ENCODE peak calls at places on chromosomes 6 and 20, in eight cellular contexts. D is neural progenitor cell; N is AG10803; O is CD8-positive, alpha-beta T cell; Y is heart left ventricle; H is foreskin fibroblast; G is adrenal gland; E is OCI-LY7. V is an unnamed sample.

GRCh38 chr6:34490390-34491090 is 24.7 kb downstream of the PACSIN1 start:
- DNase-seq in D (no peak), N (no peak), O (no peak), Y (no peak), H (no peak), G (no peak), E (no peak), V (no peak)

GRCh38 chr6:152246554-152247337 is 390.4 kb downstream of the SYNE1 start:
- DNase-seq in D (no peak), N (peak; percentile 46), O (no peak), Y (no peak), H (no peak), G (no peak), E (no peak), V (no peak)

GRCh38 chr6:157050537-157051280 is 272.6 kb downstream of the TMEM242 start:
- DNase-seq in D (no peak), N (no peak), O (no peak), Y (no peak), H (no peak), G (no peak), E (no peak), V (no peak)

GRCh38 chr6:88566746-88567534 is 396.5 kb downstream of the RNGTT start:
- DNase-seq in D (peak; percentile 42), N (no peak), O (no peak), Y (no peak), H (no peak), G (no peak), E (peak; percentile 75), V (peak; percentile 46)

GRCh38 chr6:83193747-83194582 is 808 bp downstream of the RWDD2A start:
- DNase-seq in D (peak; percentile 87), N (peak; percentile 21), O (peak; percentile 26), Y (peak; percentile 34), H (no peak), G (peak; percentile 76), E (peak; percentile 4), V (peak; percentile 46)

GRCh38 chr20:47713941-47714450 is 71.3 kb downstream of the SULF2 start:
- DNase-seq in D (no peak), N (peak; percentile 16), O (no peak), Y (no peak), H (peak; percentile 24), G (peak; percentile 58), E (no peak), V (no peak)

GRCh38 chr6:123962508-123962907 is 158.8 kb downstream of the NKAIN2 start:
- DNase-seq in D (no peak), N (no peak), O (no peak), Y (no peak), H (no peak), G (no peak), E (no peak), V (no peak)

GRCh38 chr20:1286267-1287036 is 20.4 kb downstream of the SNPH start:
- DNase-seq in D (no peak), N (no peak), O (peak; percentile 73), Y (no peak), H (no peak), G (no peak), E (no peak), V (no peak)

GRCh38 chr6:41009669-41010068 is 29.4 kb downstream of the UNC5CL start:
- DNase-seq in D (no peak), N (no peak), O (no peak), Y (no peak), H (no peak), G (no peak), E (no peak), V (no peak)

GRCh38 chr6:19538086-19538485 is 299.1 kb upstream of the ID4 start:
- DNase-seq in D (no peak), N (no peak), O (no peak), Y (no peak), H (no peak), G (peak; percentile 55), E (no peak), V (no peak)

GRCh38 chr6:69584913-69585729 is 211.7 kb downstream of the LMBRD1 start:
- DNase-seq in D (peak; percentile 34), N (peak; percentile 8), O (no peak), Y (no peak), H (no peak), G (peak; percentile 74), E (peak; percentile 0), V (peak; percentile 46)

GRCh38 chr20:36575066-36575743 is 1.8 kb downstream of the TGIF2 start:
- DNase-seq in D (peak; percentile 36), N (peak; percentile 40), O (peak; percentile 28), Y (peak; percentile 56), H (no peak), G (peak; percentile 79), E (peak; percentile 55), V (peak; percentile 41)

GRCh38 chr20:8020314-8021079 is 936 bp upstream of the TMX4 start:
- DNase-seq in D (no peak), N (peak; percentile 15), O (no peak), Y (no peak), H (no peak), G (no peak), E (peak; percentile 82), V (peak; percentile 49)

GRCh38 chr6:142400495-142400894 is 98.7 kb downstream of the ADGRG6 start:
- DNase-seq in D (no peak), N (no peak), O (no peak), Y (no peak), H (peak; percentile 33), G (no peak), E (no peak), V (no peak)

GRCh38 chr6:138287144-138287955 is 69.1 kb upstream of the PBOV1 start:
- DNase-seq in D (peak; percentile 47), N (no peak), O (peak; percentile 38), Y (no peak), H (no peak), G (peak; percentile 77), E (peak; percentile 48), V (peak; percentile 69)

DNA sequence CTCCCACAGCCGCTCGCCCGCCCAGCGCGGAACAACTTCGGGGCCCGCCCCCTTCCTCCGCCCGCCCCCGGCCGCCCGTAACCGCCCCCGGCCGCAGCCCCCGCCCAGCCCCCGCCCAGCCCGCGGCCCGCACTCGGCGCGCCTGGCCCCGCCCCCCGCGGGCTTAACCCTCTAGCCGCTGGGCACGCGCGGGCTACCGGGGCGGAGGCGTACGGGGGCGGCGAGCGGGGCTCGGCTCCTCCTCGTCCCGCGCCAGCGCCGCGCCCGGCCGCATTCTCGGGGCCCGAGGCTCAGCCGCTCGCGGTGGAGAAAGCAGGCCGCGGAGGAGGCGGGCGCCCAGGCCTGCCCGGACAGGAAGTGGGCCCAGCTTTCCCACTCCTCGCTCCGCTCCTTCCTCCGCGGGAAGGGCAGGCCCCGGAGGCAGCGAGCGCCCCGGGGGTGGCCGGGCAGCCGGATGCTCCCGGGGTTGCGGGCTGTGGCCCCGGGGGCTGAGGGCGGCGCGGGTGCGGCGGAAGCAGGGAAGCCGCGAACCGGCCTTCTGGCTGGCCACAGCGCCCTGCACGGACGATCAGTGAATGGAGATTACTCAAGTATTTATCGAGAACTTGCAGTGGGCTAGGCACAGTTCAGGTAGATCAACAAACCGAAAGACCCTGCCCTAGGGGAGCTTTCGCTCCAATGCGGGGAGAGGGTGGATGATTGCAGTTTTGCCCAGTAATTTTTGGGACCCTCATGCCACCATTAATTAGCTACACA is at the start of gene TRAM2:
- DNase-seq in D (peak; percentile 97), N (peak; percentile 83), O (peak; percentile 74), Y (peak; percentile 87), H (peak; percentile 83), G (peak; percentile 86), E (peak; percentile 90), V (peak; percentile 92)
- TF ChIP-seq CTCF in D (peak; percentile 17), N (peak; percentile 10), O (no peak), Y (no peak), H (no peak), G (peak; percentile 21), E (peak; percentile 53), V (no peak)

DNA sequence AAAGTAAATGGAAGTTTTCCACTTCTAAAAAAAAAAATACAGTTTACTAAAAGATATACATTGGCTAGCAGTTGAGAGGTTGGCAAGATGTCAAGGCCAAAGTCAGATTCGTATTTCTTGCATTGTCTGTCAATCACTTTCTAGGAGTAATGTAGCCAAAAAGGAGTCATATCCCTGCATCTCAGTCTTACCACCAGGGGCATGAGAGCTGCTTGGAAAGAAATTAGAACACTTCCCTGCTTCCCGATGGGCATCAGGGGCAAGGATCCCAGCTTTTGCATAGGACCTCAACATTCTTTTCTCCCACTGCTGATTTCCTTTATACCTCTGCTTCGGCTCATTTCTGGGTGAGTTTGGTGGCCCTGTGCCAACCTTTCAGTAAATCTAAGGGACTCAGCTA is 581.0 kb upstream of the MAP3K7 start:
- DNase-seq in D (no peak), N (no peak), O (no peak), Y (no peak), H (no peak), G (no peak), E (no peak), V (no peak)
- TF ChIP-seq CTCF in D (peak; percentile 51), N (no peak), O (no peak), Y (no peak), H (no peak), G (no peak), E (peak; percentile 35), V (no peak)

DNA sequence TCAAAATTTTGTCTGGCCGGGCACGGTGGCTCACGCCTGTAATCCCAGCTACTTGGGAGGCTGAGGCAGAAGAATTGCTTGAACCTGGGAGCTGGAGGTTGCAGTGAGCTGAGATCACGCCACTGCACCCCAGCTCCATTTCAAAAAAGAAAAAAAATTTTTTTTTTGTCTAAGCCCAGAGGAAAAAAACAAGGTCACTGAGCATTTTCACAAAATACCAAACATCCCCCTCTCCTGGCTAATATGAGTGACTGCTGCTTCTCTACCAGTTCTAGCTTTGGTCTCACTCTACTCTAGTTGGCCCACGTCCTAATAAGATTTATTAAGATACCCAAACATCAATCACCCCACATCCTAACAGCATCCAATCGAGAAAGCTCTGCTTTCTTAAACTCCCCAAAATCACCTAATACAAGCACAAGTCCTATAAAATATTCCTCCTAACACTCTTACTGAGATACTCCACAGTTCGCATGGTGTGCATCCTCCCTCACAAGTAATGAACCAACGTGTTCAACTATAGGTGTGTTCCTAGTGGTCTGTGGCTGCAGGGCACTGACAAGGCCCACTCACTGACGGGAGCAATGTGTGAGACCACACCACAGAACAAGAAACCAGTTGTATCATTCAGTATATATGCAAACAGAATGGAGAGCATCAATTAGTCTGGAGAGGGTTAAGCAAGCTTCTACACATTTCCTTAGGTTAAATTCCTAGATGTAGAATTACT is 64.2 kb downstream of the FKBP5 start:
- DNase-seq in D (no peak), N (peak; percentile 33), O (no peak), Y (no peak), H (peak; percentile 13), G (no peak), E (no peak), V (no peak)
- TF ChIP-seq CTCF in D (peak; percentile 26), N (peak; percentile 61), O (peak; percentile 70), Y (no peak), H (peak; percentile 36), G (peak; percentile 55), E (peak; percentile 41), V (no peak)

DNA sequence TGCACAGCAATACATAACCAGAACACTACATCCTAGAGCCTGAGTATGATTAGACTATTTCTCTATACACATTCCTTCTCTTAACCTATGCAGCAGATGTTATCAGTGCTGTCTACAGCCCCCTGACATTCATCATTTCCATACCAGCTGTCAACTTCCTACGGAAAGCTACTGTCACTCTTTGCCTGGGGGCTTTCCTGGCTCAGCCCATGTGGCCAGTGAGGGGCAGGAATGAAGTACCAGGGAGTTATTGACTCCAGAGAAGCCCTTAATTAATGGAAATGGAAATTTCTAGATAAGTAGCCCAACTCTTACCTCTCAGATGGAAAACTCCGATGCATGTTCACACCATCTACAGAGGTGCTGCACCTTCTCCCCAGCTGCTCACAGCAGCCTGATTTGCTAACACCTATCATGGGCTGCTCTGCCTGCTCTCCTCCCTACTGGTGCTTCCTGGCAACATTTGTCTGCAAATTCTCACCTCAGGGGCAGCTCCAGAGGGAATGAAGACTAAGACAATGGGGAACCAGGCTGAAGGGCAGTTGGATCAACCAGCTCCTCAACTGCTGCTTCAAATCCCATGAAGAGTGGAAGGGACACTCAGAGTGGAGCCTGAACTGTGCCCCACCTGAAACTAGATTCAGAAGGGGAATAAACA is 59.6 kb downstream of the LINC00237 start:
- DNase-seq in D (no peak), N (no peak), O (no peak), Y (no peak), H (no peak), G (no peak), E (no peak), V (no peak)
- TF ChIP-seq CTCF in D (no peak), N (no peak), O (no peak), Y (no peak), H (no peak), G (no peak), E (no peak), V (no peak)